ENCODE peak calls at places on chromosome 17, in four cellular contexts. One of them, this sample, is unnamed.

GRCh38 chr17:57442914-57443571 is 186.7 kb downstream of the MSI2 start:
- DNase-seq in KBM-7: peak; percentile 28
- DNase-seq in EL: peak; percentile 28
- DNase-seq in AG09309: no peak
- DNase-seq in this sample: no peak

GRCh38 chr17:20225162-20226115 is 216.3 kb downstream of the SPECC1 start:
- DNase-seq in EL: no peak
- DNase-seq in KBM-7: no peak
- DNase-seq in AG09309: no peak
- DNase-seq in this sample: no peak

GRCh38 chr17:49703557-49704277 is 4.0 kb downstream of the SLC35B1 start:
- DNase-seq in EL: peak; percentile 36
- DNase-seq in AG09309: peak; percentile 11
- DNase-seq in KBM-7: peak; percentile 51
- DNase-seq in this sample: peak; percentile 51

GRCh38 chr17:63626551-63627228 is 4.5 kb downstream of the MAP3K3 start:
- DNase-seq in KBM-7: peak; percentile 35
- DNase-seq in AG09309: no peak
- DNase-seq in EL: peak; percentile 55
- DNase-seq in this sample: no peak

GRCh38 chr17:74042744-74043486 is 160.6 kb upstream of the RPL38 start:
- DNase-seq in KBM-7: no peak
- DNase-seq in AG09309: peak; percentile 78
- DNase-seq in EL: peak; percentile 17
- DNase-seq in this sample: peak; percentile 82

GRCh38 chr17:1562178-1562643 is 381 bp downstream of the PITPNA start:
- DNase-seq in EL: no peak
- DNase-seq in KBM-7: no peak
- DNase-seq in AG09309: no peak
- DNase-seq in this sample: no peak

GRCh38 chr17:1590031-1590746 is 27.6 kb upstream of the PITPNA start:
- DNase-seq in AG09309: peak; percentile 45
- DNase-seq in KBM-7: no peak
- DNase-seq in EL: peak; percentile 88
- DNase-seq in this sample: peak; percentile 78

GRCh38 chr17:78001612-78002011 is 43.1 kb downstream of the TNRC6C start:
- DNase-seq in KBM-7: no peak
- DNase-seq in EL: no peak
- DNase-seq in AG09309: no peak
- DNase-seq in this sample: no peak

GRCh38 chr17:10699861-10700260 is 2.5 kb downstream of the ADPRM start:
- DNase-seq in EL: peak; percentile 42
- DNase-seq in AG09309: no peak
- DNase-seq in KBM-7: peak; percentile 59
- DNase-seq in this sample: no peak

GRCh38 chr17:60109161-60109560 is 30.4 kb upstream of the HEATR6 start:
- DNase-seq in AG09309: no peak
- DNase-seq in KBM-7: no peak
- DNase-seq in EL: no peak
- DNase-seq in this sample: no peak

GRCh38 chr17:77392376-77393273 is 251.9 kb downstream of the SEC14L1 start:
- DNase-seq in AG09309: no peak
- DNase-seq in EL: no peak
- DNase-seq in KBM-7: peak; percentile 77
- DNase-seq in this sample: peak; percentile 56

GRCh38 chr17:63498621-63499195 is 21.8 kb downstream of the ACE start:
- DNase-seq in KBM-7: no peak
- DNase-seq in EL: peak; percentile 65
- DNase-seq in AG09309: no peak
- DNase-seq in this sample: no peak

GRCh38 chr17:3730881-3731429 is 7.3 kb downstream of the HASPIN start:
- DNase-seq in KBM-7: no peak
- DNase-seq in AG09309: no peak
- DNase-seq in EL: peak; percentile 80
- DNase-seq in this sample: peak; percentile 42

GRCh38 chr17:9240659-9241370 is 219.5 kb downstream of the NTN1 start:
- DNase-seq in EL: peak; percentile 29
- DNase-seq in KBM-7: no peak
- DNase-seq in AG09309: no peak
- DNase-seq in this sample: peak; percentile 23

GRCh38 chr17:64063766-64064224 is 43.4 kb upstream of the ICAM2 start:
- DNase-seq in EL: no peak
- DNase-seq in KBM-7: peak; percentile 51
- DNase-seq in AG09309: no peak
- DNase-seq in this sample: no peak

GRCh38 chr17:34626141-34626681 is 46.8 kb downstream of the TMEM132E start:
- DNase-seq in EL: no peak
- DNase-seq in KBM-7: no peak
- DNase-seq in AG09309: no peak
- DNase-seq in this sample: no peak

GRCh38 chr17:75124041-75124818 is 7.3 kb downstream of the NT5C start:
- DNase-seq in AG09309: no peak
- DNase-seq in EL: peak; percentile 33
- DNase-seq in KBM-7: no peak
- DNase-seq in this sample: peak; percentile 99

GRCh38 chr17:47257651-47258339 is 4.2 kb downstream of the ITGB3 start:
- DNase-seq in AG09309: no peak
- DNase-seq in KBM-7: peak; percentile 74
- DNase-seq in EL: peak; percentile 89
- DNase-seq in this sample: peak; percentile 95

GRCh38 chr17:45149669-45150603 is 1.7 kb downstream of the HEXIM1 start:
- DNase-seq in EL: peak; percentile 59
- DNase-seq in KBM-7: peak; percentile 57
- DNase-seq in AG09309: no peak
- DNase-seq in this sample: no peak

GRCh38 chr17:60901222-60901621 is 223.6 kb downstream of the BCAS3 start:
- DNase-seq in EL: peak; percentile 8
- DNase-seq in KBM-7: no peak
- DNase-seq in AG09309: no peak
- DNase-seq in this sample: no peak

GRCh38 chr17:17613708-17614114 is 22.2 kb upstream of the PEMT start:
- DNase-seq in KBM-7: peak; percentile 75
- DNase-seq in AG09309: peak; percentile 41
- DNase-seq in EL: peak; percentile 65
- DNase-seq in this sample: peak; percentile 48

GRCh38 chr17:8465381-8466158 is 29.9 kb downstream of the NDEL1 start:
- DNase-seq in AG09309: no peak
- DNase-seq in KBM-7: no peak
- DNase-seq in EL: no peak
- DNase-seq in this sample: no peak

GRCh38 chr17:51833620-51834019 is 324.9 kb downstream of the CA10 start:
- DNase-seq in EL: no peak
- DNase-seq in AG09309: no peak
- DNase-seq in KBM-7: no peak
- DNase-seq in this sample: no peak

GRCh38 chr17:27349540-27350021 is 55.7 kb downstream of the WSB1 start:
- DNase-seq in KBM-7: no peak
- DNase-seq in AG09309: no peak
- DNase-seq in EL: peak; percentile 74
- DNase-seq in this sample: peak; percentile 40

GRCh38 chr17:50647187-50647586 is 12.5 kb downstream of the ABCC3 start:
- DNase-seq in KBM-7: no peak
- DNase-seq in AG09309: no peak
- DNase-seq in EL: no peak
- DNase-seq in this sample: no peak

GRCh38 chr17:81717766-81718089 is 5.6 kb downstream of the SLC25A10 start:
- DNase-seq in EL: no peak
- DNase-seq in AG09309: no peak
- DNase-seq in KBM-7: no peak
- DNase-seq in this sample: no peak

This sample was measured in Caki2.